ENCODE peak calls at places on chromosomes 13 and 19, in nine cellular contexts. K is CD8-positive, alpha-beta T cell; Q is EL; H is H7; V is body of pancreas; I is NCI-H774; U is NCI-H1436; S is mammary epithelial cell; R is GM20000. L is an unnamed sample.

GRCh38 chr13:43698009-43698408 is 88.8 kb downstream of the ENOX1 start:
- DNase-seq in R (no peak), H (no peak), Q (no peak), S (peak; percentile 2), K (no peak), V (no peak), I (no peak), U (no peak), L (no peak)

GRCh38 chr19:9427941-9428340 is 7.4 kb downstream of the ZNF266 start:
- DNase-seq in K (no peak), S (no peak), U (no peak), R (no peak), V (no peak), I (no peak), Q (no peak), H (no peak), L (no peak)

GRCh38 chr19:50420808-50421207 is 2.1 kb downstream of the SPIB start:
- DNase-seq in R (no peak), I (no peak), S (no peak), K (no peak), V (no peak), U (no peak), H (no peak), Q (no peak), L (no peak)

GRCh38 chr19:45200614-45201013 is 22.0 kb downstream of the BLOC1S3 start:
- DNase-seq in Q (peak; percentile 27), R (no peak), K (no peak), S (peak; percentile 30), H (peak; percentile 52), I (no peak), V (no peak), U (no peak), L (no peak)

GRCh38 chr19:33683881-33684549 is 62.3 kb downstream of the CHST8 start:
- DNase-seq in R (no peak), I (no peak), V (peak; percentile 39), K (no peak), Q (peak; percentile 16), S (peak; percentile 55), U (no peak), H (peak; percentile 96), L (no peak)

GRCh38 chr19:31064486-31064885 is 284.8 kb downstream of the TSHZ3 start:
- DNase-seq in Q (no peak), V (no peak), K (no peak), I (no peak), U (no peak), S (peak; percentile 33), H (no peak), R (no peak), L (no peak)

GRCh38 chr19:19297759-19298158 is 22.6 kb downstream of the SUGP1 start:
- DNase-seq in S (no peak), H (peak; percentile 40), Q (no peak), R (no peak), I (no peak), U (no peak), K (no peak), V (no peak), L (no peak)

GRCh38 chr13:93151277-93151676 is 75.3 kb upstream of the GPC6 start:
- DNase-seq in H (no peak), K (no peak), I (no peak), S (peak; percentile 87), R (no peak), Q (peak; percentile 46), U (no peak), V (no peak), L (no peak)

GRCh38 chr13:46831588-46832194 is 34.7 kb upstream of the ESD start:
- DNase-seq in H (no peak), I (no peak), V (peak; percentile 11), R (peak; percentile 36), S (peak; percentile 37), U (no peak), Q (peak; percentile 56), K (no peak), L (no peak)

GRCh38 chr13:44876782-44877324 is 112.4 kb downstream of the NUFIP1 start:
- DNase-seq in U (no peak), R (no peak), S (no peak), V (no peak), I (no peak), K (no peak), Q (no peak), H (peak; percentile 82), L (no peak)

GRCh38 chr13:102401755-102402154 is at the start of gene FGF14:
- DNase-seq in H (peak; percentile 23), S (no peak), U (no peak), K (no peak), Q (no peak), I (no peak), R (no peak), V (no peak), L (no peak)

GRCh38 chr13:27339299-27339698 is 68.7 kb downstream of the RASL11A start:
- DNase-seq in H (peak; percentile 70), K (peak; percentile 64), U (no peak), R (peak; percentile 38), I (no peak), V (peak; percentile 47), Q (peak; percentile 55), S (peak; percentile 20), L (no peak)

GRCh38 chr13:94906605-94907004 is 194.3 kb upstream of the SOX21 start:
- DNase-seq in U (no peak), H (no peak), Q (no peak), R (no peak), S (no peak), I (no peak), K (no peak), V (no peak), L (no peak)

GRCh38 chr19:8069116-8069973 is 16.8 kb downstream of the CCL25 start:
- DNase-seq in I (no peak), S (no peak), K (no peak), U (no peak), R (no peak), H (peak; percentile 67), Q (no peak), V (no peak), L (peak; percentile 97)

GRCh38 chr19:41886761-41887710 is 4.1 kb downstream of the ARHGEF1 start:
- DNase-seq in Q (no peak), K (peak; percentile 90), V (peak; percentile 41), S (peak; percentile 81), R (peak; percentile 69), U (no peak), H (no peak), I (no peak), L (no peak)

GRCh38 chr13:88552966-88553365 is 881.8 kb downstream of the SLITRK5 start:
- DNase-seq in H (no peak), I (no peak), V (no peak), R (no peak), Q (no peak), S (no peak), U (no peak), K (no peak), L (no peak)

GRCh38 chr19:367963-368623 is 23.5 kb upstream of the MIER2 start:
- DNase-seq in Q (no peak), H (no peak), K (no peak), R (no peak), S (no peak), I (no peak), V (no peak), U (no peak), L (no peak)

GRCh38 chr13:51643114-51643881 is 59.0 kb downstream of the WDFY2 start:
- DNase-seq in H (no peak), U (no peak), R (no peak), K (no peak), V (no peak), I (no peak), S (peak; percentile 86), Q (peak; percentile 98), L (no peak)

GRCh38 chr13:66858163-66858562 is 372.0 kb downstream of the PCDH9 start:
- DNase-seq in I (no peak), V (no peak), K (no peak), Q (no peak), S (no peak), H (no peak), U (no peak), R (no peak), L (no peak)

GRCh38 chr19:37855098-37855497 is 51.3 kb downstream of the WDR87 start:
- DNase-seq in H (peak; percentile 40), V (peak; percentile 14), I (no peak), Q (no peak), U (no peak), R (peak; percentile 69), S (peak; percentile 45), K (no peak), L (no peak)

GRCh38 chr13:39875583-39875982 is 220.1 kb downstream of the COG6 start:
- DNase-seq in H (no peak), V (no peak), R (no peak), K (no peak), U (no peak), Q (peak; percentile 63), S (no peak), I (no peak), L (no peak)

GRCh38 chr13:46057251-46058015 is 4.9 kb upstream of the ZC3H13 start:
- DNase-seq in H (no peak), Q (peak; percentile 23), U (no peak), S (peak; percentile 70), I (no peak), R (no peak), V (no peak), K (no peak), L (no peak)

GRCh38 chr13:26022538-26023292 is 29.1 kb downstream of the SHISA2 start:
- DNase-seq in U (no peak), H (no peak), I (no peak), V (peak; percentile 78), R (no peak), S (peak; percentile 74), K (no peak), Q (peak; percentile 82), L (no peak)

L was measured in NCI-H2029 treated with DMSO at 0.1 percent for 48 hours.